ENCODE peak calls at places on chromosomes 5 and 9, in nine cellular contexts. One of them, this sample, is unnamed.

GRCh38 chr9:27524236-27524635 is at the start of gene IFNK:
- DNase-seq in NCI-H526 treated with DMSO at 0.1 percent for 48 hours: no peak
- DNase-seq in NCI-H1417: no peak
- DNase-seq in stimulated activated naive CD8-positive, alpha-beta T cell treated with anti-CD3 and anti-CD28 coated beads, Interleukin-15, amount 100 ng/mL, for 72 hours: no peak
- DNase-seq in fibroblast of pulmonary artery: no peak
- DNase-seq in right cardiac atrium: no peak
- DNase-seq in T-helper 1 cell: no peak
- DNase-seq in omental fat pad: no peak
- DNase-seq in stimulated activated CD4-positive, alpha-beta T cell treated with anti-CD3 and anti-CD28 coated beads, Interleukin-15, amount 100 ng/mL, for 1 hour: no peak
- DNase-seq in this sample: no peak

GRCh38 chr9:97695390-97695789 is 1.8 kb downstream of the XPA start:
- DNase-seq in stimulated activated naive CD8-positive, alpha-beta T cell treated with anti-CD3 and anti-CD28 coated beads, Interleukin-15, amount 100 ng/mL, for 72 hours: no peak
- DNase-seq in T-helper 1 cell: no peak
- DNase-seq in omental fat pad: no peak
- DNase-seq in fibroblast of pulmonary artery: no peak
- DNase-seq in NCI-H1417: no peak
- DNase-seq in NCI-H526 treated with DMSO at 0.1 percent for 48 hours: no peak
- DNase-seq in right cardiac atrium: no peak
- DNase-seq in stimulated activated CD4-positive, alpha-beta T cell treated with anti-CD3 and anti-CD28 coated beads, Interleukin-15, amount 100 ng/mL, for 1 hour: no peak
- DNase-seq in this sample: no peak

GRCh38 chr5:113059232-113059805 is 82.7 kb downstream of the DCP2 start:
- DNase-seq in stimulated activated CD4-positive, alpha-beta T cell treated with anti-CD3 and anti-CD28 coated beads, Interleukin-15, amount 100 ng/mL, for 1 hour: no peak
- DNase-seq in NCI-H526 treated with DMSO at 0.1 percent for 48 hours: no peak
- DNase-seq in NCI-H1417: peak; percentile 47
- DNase-seq in T-helper 1 cell: no peak
- DNase-seq in stimulated activated naive CD8-positive, alpha-beta T cell treated with anti-CD3 and anti-CD28 coated beads, Interleukin-15, amount 100 ng/mL, for 72 hours: no peak
- DNase-seq in omental fat pad: no peak
- DNase-seq in fibroblast of pulmonary artery: peak; percentile 74
- DNase-seq in right cardiac atrium: peak; percentile 85
- DNase-seq in this sample: peak; percentile 75

GRCh38 chr9:104885818-104886709 is 41.9 kb downstream of the ABCA1 start:
- DNase-seq in NCI-H1417: no peak
- DNase-seq in right cardiac atrium: no peak
- DNase-seq in stimulated activated CD4-positive, alpha-beta T cell treated with anti-CD3 and anti-CD28 coated beads, Interleukin-15, amount 100 ng/mL, for 1 hour: no peak
- DNase-seq in omental fat pad: no peak
- DNase-seq in NCI-H526 treated with DMSO at 0.1 percent for 48 hours: no peak
- DNase-seq in stimulated activated naive CD8-positive, alpha-beta T cell treated with anti-CD3 and anti-CD28 coated beads, Interleukin-15, amount 100 ng/mL, for 72 hours: no peak
- DNase-seq in T-helper 1 cell: no peak
- DNase-seq in fibroblast of pulmonary artery: no peak
- DNase-seq in this sample: no peak

GRCh38 chr5:39224196-39224754 is 4.9 kb upstream of the FYB1 start:
- DNase-seq in fibroblast of pulmonary artery: peak; percentile 36
- DNase-seq in NCI-H1417: no peak
- DNase-seq in stimulated activated naive CD8-positive, alpha-beta T cell treated with anti-CD3 and anti-CD28 coated beads, Interleukin-15, amount 100 ng/mL, for 72 hours: no peak
- DNase-seq in stimulated activated CD4-positive, alpha-beta T cell treated with anti-CD3 and anti-CD28 coated beads, Interleukin-15, amount 100 ng/mL, for 1 hour: no peak
- DNase-seq in T-helper 1 cell: no peak
- DNase-seq in omental fat pad: no peak
- DNase-seq in right cardiac atrium: peak; percentile 54
- DNase-seq in NCI-H526 treated with DMSO at 0.1 percent for 48 hours: peak; percentile 32
- DNase-seq in this sample: no peak

GRCh38 chr9:18605763-18606162 is 131.8 kb downstream of the ADAMTSL1 start:
- DNase-seq in fibroblast of pulmonary artery: peak; percentile 28
- DNase-seq in stimulated activated naive CD8-positive, alpha-beta T cell treated with anti-CD3 and anti-CD28 coated beads, Interleukin-15, amount 100 ng/mL, for 72 hours: no peak
- DNase-seq in NCI-H1417: no peak
- DNase-seq in NCI-H526 treated with DMSO at 0.1 percent for 48 hours: no peak
- DNase-seq in omental fat pad: no peak
- DNase-seq in T-helper 1 cell: no peak
- DNase-seq in stimulated activated CD4-positive, alpha-beta T cell treated with anti-CD3 and anti-CD28 coated beads, Interleukin-15, amount 100 ng/mL, for 1 hour: no peak
- DNase-seq in right cardiac atrium: peak; percentile 87
- DNase-seq in this sample: peak; percentile 44

GRCh38 chr5:169740435-169740834 is 103.4 kb downstream of the DOCK2 start:
- DNase-seq in right cardiac atrium: no peak
- DNase-seq in NCI-H1417: no peak
- DNase-seq in omental fat pad: no peak
- DNase-seq in stimulated activated naive CD8-positive, alpha-beta T cell treated with anti-CD3 and anti-CD28 coated beads, Interleukin-15, amount 100 ng/mL, for 72 hours: no peak
- DNase-seq in fibroblast of pulmonary artery: no peak
- DNase-seq in stimulated activated CD4-positive, alpha-beta T cell treated with anti-CD3 and anti-CD28 coated beads, Interleukin-15, amount 100 ng/mL, for 1 hour: no peak
- DNase-seq in T-helper 1 cell: no peak
- DNase-seq in NCI-H526 treated with DMSO at 0.1 percent for 48 hours: no peak
- DNase-seq in this sample: no peak

GRCh38 chr5:174735498-174736350 is 11.3 kb downstream of the MSX2 start:
- DNase-seq in stimulated activated CD4-positive, alpha-beta T cell treated with anti-CD3 and anti-CD28 coated beads, Interleukin-15, amount 100 ng/mL, for 1 hour: no peak
- DNase-seq in NCI-H1417: no peak
- DNase-seq in stimulated activated naive CD8-positive, alpha-beta T cell treated with anti-CD3 and anti-CD28 coated beads, Interleukin-15, amount 100 ng/mL, for 72 hours: peak; percentile 13
- DNase-seq in right cardiac atrium: no peak
- DNase-seq in T-helper 1 cell: no peak
- DNase-seq in NCI-H526 treated with DMSO at 0.1 percent for 48 hours: peak; percentile 34
- DNase-seq in fibroblast of pulmonary artery: no peak
- DNase-seq in omental fat pad: no peak
- DNase-seq in this sample: no peak

GRCh38 chr9:121207371-121207940 is 5.8 kb upstream of the RAB14 start:
- DNase-seq in NCI-H526 treated with DMSO at 0.1 percent for 48 hours: no peak
- DNase-seq in fibroblast of pulmonary artery: no peak
- DNase-seq in NCI-H1417: no peak
- DNase-seq in stimulated activated naive CD8-positive, alpha-beta T cell treated with anti-CD3 and anti-CD28 coated beads, Interleukin-15, amount 100 ng/mL, for 72 hours: no peak
- DNase-seq in omental fat pad: no peak
- DNase-seq in right cardiac atrium: no peak
- DNase-seq in stimulated activated CD4-positive, alpha-beta T cell treated with anti-CD3 and anti-CD28 coated beads, Interleukin-15, amount 100 ng/mL, for 1 hour: no peak
- DNase-seq in T-helper 1 cell: no peak
- DNase-seq in this sample: no peak

GRCh38 chr5:132378580-132378979 is 9.1 kb downstream of the SLC22A5 start:
- DNase-seq in fibroblast of pulmonary artery: no peak
- DNase-seq in NCI-H1417: no peak
- DNase-seq in T-helper 1 cell: no peak
- DNase-seq in stimulated activated CD4-positive, alpha-beta T cell treated with anti-CD3 and anti-CD28 coated beads, Interleukin-15, amount 100 ng/mL, for 1 hour: no peak
- DNase-seq in omental fat pad: no peak
- DNase-seq in stimulated activated naive CD8-positive, alpha-beta T cell treated with anti-CD3 and anti-CD28 coated beads, Interleukin-15, amount 100 ng/mL, for 72 hours: no peak
- DNase-seq in NCI-H526 treated with DMSO at 0.1 percent for 48 hours: no peak
- DNase-seq in right cardiac atrium: no peak
- DNase-seq in this sample: no peak

GRCh38 chr5:18220631-18221030 is 586.4 kb downstream of the TAF11L14 start:
- DNase-seq in right cardiac atrium: no peak
- DNase-seq in stimulated activated naive CD8-positive, alpha-beta T cell treated with anti-CD3 and anti-CD28 coated beads, Interleukin-15, amount 100 ng/mL, for 72 hours: no peak
- DNase-seq in fibroblast of pulmonary artery: no peak
- DNase-seq in NCI-H526 treated with DMSO at 0.1 percent for 48 hours: no peak
- DNase-seq in omental fat pad: no peak
- DNase-seq in T-helper 1 cell: no peak
- DNase-seq in NCI-H1417: no peak
- DNase-seq in stimulated activated CD4-positive, alpha-beta T cell treated with anti-CD3 and anti-CD28 coated beads, Interleukin-15, amount 100 ng/mL, for 1 hour: no peak
- DNase-seq in this sample: no peak

GRCh38 chr5:76952795-76953536 is at the start of gene CRHBP:
- DNase-seq in stimulated activated CD4-positive, alpha-beta T cell treated with anti-CD3 and anti-CD28 coated beads, Interleukin-15, amount 100 ng/mL, for 1 hour: no peak
- DNase-seq in NCI-H526 treated with DMSO at 0.1 percent for 48 hours: no peak
- DNase-seq in stimulated activated naive CD8-positive, alpha-beta T cell treated with anti-CD3 and anti-CD28 coated beads, Interleukin-15, amount 100 ng/mL, for 72 hours: no peak
- DNase-seq in NCI-H1417: no peak
- DNase-seq in omental fat pad: no peak
- DNase-seq in T-helper 1 cell: no peak
- DNase-seq in right cardiac atrium: peak; percentile 12
- DNase-seq in fibroblast of pulmonary artery: no peak
- DNase-seq in this sample: no peak

GRCh38 chr5:148085934-148086333 is 22.2 kb downstream of the SPINK5 start:
- DNase-seq in NCI-H1417: no peak
- DNase-seq in right cardiac atrium: no peak
- DNase-seq in stimulated activated naive CD8-positive, alpha-beta T cell treated with anti-CD3 and anti-CD28 coated beads, Interleukin-15, amount 100 ng/mL, for 72 hours: no peak
- DNase-seq in NCI-H526 treated with DMSO at 0.1 percent for 48 hours: no peak
- DNase-seq in fibroblast of pulmonary artery: no peak
- DNase-seq in omental fat pad: no peak
- DNase-seq in T-helper 1 cell: no peak
- DNase-seq in stimulated activated CD4-positive, alpha-beta T cell treated with anti-CD3 and anti-CD28 coated beads, Interleukin-15, amount 100 ng/mL, for 1 hour: no peak
- DNase-seq in this sample: no peak

GRCh38 chr5:136021016-136021405 is 7.8 kb upstream of the TGFBI start:
- DNase-seq in fibroblast of pulmonary artery: no peak
- DNase-seq in T-helper 1 cell: no peak
- DNase-seq in NCI-H526 treated with DMSO at 0.1 percent for 48 hours: no peak
- DNase-seq in stimulated activated CD4-positive, alpha-beta T cell treated with anti-CD3 and anti-CD28 coated beads, Interleukin-15, amount 100 ng/mL, for 1 hour: no peak
- DNase-seq in right cardiac atrium: no peak
- DNase-seq in NCI-H1417: no peak
- DNase-seq in stimulated activated naive CD8-positive, alpha-beta T cell treated with anti-CD3 and anti-CD28 coated beads, Interleukin-15, amount 100 ng/mL, for 72 hours: no peak
- DNase-seq in omental fat pad: no peak
- DNase-seq in this sample: no peak

GRCh38 chr9:100084734-100085133 is 14.1 kb downstream of the ERP44 start:
- DNase-seq in stimulated activated naive CD8-positive, alpha-beta T cell treated with anti-CD3 and anti-CD28 coated beads, Interleukin-15, amount 100 ng/mL, for 72 hours: no peak
- DNase-seq in T-helper 1 cell: no peak
- DNase-seq in fibroblast of pulmonary artery: no peak
- DNase-seq in omental fat pad: no peak
- DNase-seq in NCI-H526 treated with DMSO at 0.1 percent for 48 hours: no peak
- DNase-seq in right cardiac atrium: no peak
- DNase-seq in stimulated activated CD4-positive, alpha-beta T cell treated with anti-CD3 and anti-CD28 coated beads, Interleukin-15, amount 100 ng/mL, for 1 hour: no peak
- DNase-seq in NCI-H1417: no peak
- DNase-seq in this sample: no peak

GRCh38 chr9:134365791-134366222 is 39.6 kb downstream of the RXRA start:
- DNase-seq in right cardiac atrium: peak; percentile 88
- DNase-seq in NCI-H526 treated with DMSO at 0.1 percent for 48 hours: no peak
- DNase-seq in T-helper 1 cell: no peak
- DNase-seq in stimulated activated naive CD8-positive, alpha-beta T cell treated with anti-CD3 and anti-CD28 coated beads, Interleukin-15, amount 100 ng/mL, for 72 hours: no peak
- DNase-seq in NCI-H1417: peak; percentile 71
- DNase-seq in stimulated activated CD4-positive, alpha-beta T cell treated with anti-CD3 and anti-CD28 coated beads, Interleukin-15, amount 100 ng/mL, for 1 hour: no peak
- DNase-seq in omental fat pad: no peak
- DNase-seq in fibroblast of pulmonary artery: peak; percentile 18
- DNase-seq in this sample: peak; percentile 86

GRCh38 chr9:116404228-116404627 is 250.6 kb downstream of the PAPPA start:
- DNase-seq in omental fat pad: no peak
- DNase-seq in NCI-H526 treated with DMSO at 0.1 percent for 48 hours: no peak
- DNase-seq in fibroblast of pulmonary artery: no peak
- DNase-seq in stimulated activated naive CD8-positive, alpha-beta T cell treated with anti-CD3 and anti-CD28 coated beads, Interleukin-15, amount 100 ng/mL, for 72 hours: no peak
- DNase-seq in T-helper 1 cell: no peak
- DNase-seq in NCI-H1417: no peak
- DNase-seq in right cardiac atrium: no peak
- DNase-seq in stimulated activated CD4-positive, alpha-beta T cell treated with anti-CD3 and anti-CD28 coated beads, Interleukin-15, amount 100 ng/mL, for 1 hour: no peak
- DNase-seq in this sample: no peak

GRCh38 chr9:13295556-13295955 is 16.1 kb upstream of the MPDZ start:
- DNase-seq in NCI-H526 treated with DMSO at 0.1 percent for 48 hours: no peak
- DNase-seq in T-helper 1 cell: no peak
- DNase-seq in right cardiac atrium: no peak
- DNase-seq in stimulated activated CD4-positive, alpha-beta T cell treated with anti-CD3 and anti-CD28 coated beads, Interleukin-15, amount 100 ng/mL, for 1 hour: no peak
- DNase-seq in fibroblast of pulmonary artery: no peak
- DNase-seq in NCI-H1417: no peak
- DNase-seq in omental fat pad: no peak
- DNase-seq in stimulated activated naive CD8-positive, alpha-beta T cell treated with anti-CD3 and anti-CD28 coated beads, Interleukin-15, amount 100 ng/mL, for 72 hours: no peak
- DNase-seq in this sample: no peak

GRCh38 chr9:106503759-106504158 is 359.2 kb upstream of the ZNF462 start:
- DNase-seq in omental fat pad: no peak
- DNase-seq in NCI-H1417: no peak
- DNase-seq in NCI-H526 treated with DMSO at 0.1 percent for 48 hours: no peak
- DNase-seq in fibroblast of pulmonary artery: no peak
- DNase-seq in right cardiac atrium: no peak
- DNase-seq in stimulated activated naive CD8-positive, alpha-beta T cell treated with anti-CD3 and anti-CD28 coated beads, Interleukin-15, amount 100 ng/mL, for 72 hours: no peak
- DNase-seq in T-helper 1 cell: no peak
- DNase-seq in stimulated activated CD4-positive, alpha-beta T cell treated with anti-CD3 and anti-CD28 coated beads, Interleukin-15, amount 100 ng/mL, for 1 hour: no peak
- DNase-seq in this sample: no peak

GRCh38 chr5:72600401-72600981 is 93.3 kb upstream of the ZNF366 start:
- DNase-seq in omental fat pad: no peak
- DNase-seq in fibroblast of pulmonary artery: peak; percentile 81
- DNase-seq in right cardiac atrium: no peak
- DNase-seq in T-helper 1 cell: no peak
- DNase-seq in stimulated activated CD4-positive, alpha-beta T cell treated with anti-CD3 and anti-CD28 coated beads, Interleukin-15, amount 100 ng/mL, for 1 hour: no peak
- DNase-seq in stimulated activated naive CD8-positive, alpha-beta T cell treated with anti-CD3 and anti-CD28 coated beads, Interleukin-15, amount 100 ng/mL, for 72 hours: no peak
- DNase-seq in NCI-H1417: no peak
- DNase-seq in NCI-H526 treated with DMSO at 0.1 percent for 48 hours: no peak
- DNase-seq in this sample: no peak

GRCh38 chr5:135467051-135467625 is 15.0 kb upstream of the TIFAB start:
- DNase-seq in stimulated activated naive CD8-positive, alpha-beta T cell treated with anti-CD3 and anti-CD28 coated beads, Interleukin-15, amount 100 ng/mL, for 72 hours: no peak
- DNase-seq in NCI-H1417: no peak
- DNase-seq in omental fat pad: no peak
- DNase-seq in T-helper 1 cell: no peak
- DNase-seq in NCI-H526 treated with DMSO at 0.1 percent for 48 hours: no peak
- DNase-seq in fibroblast of pulmonary artery: no peak
- DNase-seq in stimulated activated CD4-positive, alpha-beta T cell treated with anti-CD3 and anti-CD28 coated beads, Interleukin-15, amount 100 ng/mL, for 1 hour: no peak
- DNase-seq in right cardiac atrium: no peak
- DNase-seq in this sample: no peak

GRCh38 chr5:100780376-100780870 is 122.7 kb downstream of the ST8SIA4 start:
- DNase-seq in T-helper 1 cell: no peak
- DNase-seq in stimulated activated CD4-positive, alpha-beta T cell treated with anti-CD3 and anti-CD28 coated beads, Interleukin-15, amount 100 ng/mL, for 1 hour: no peak
- DNase-seq in NCI-H1417: no peak
- DNase-seq in stimulated activated naive CD8-positive, alpha-beta T cell treated with anti-CD3 and anti-CD28 coated beads, Interleukin-15, amount 100 ng/mL, for 72 hours: no peak
- DNase-seq in right cardiac atrium: no peak
- DNase-seq in fibroblast of pulmonary artery: no peak
- DNase-seq in NCI-H526 treated with DMSO at 0.1 percent for 48 hours: no peak
- DNase-seq in omental fat pad: no peak
- DNase-seq in this sample: no peak

GRCh38 chr5:40672440-40672839 is 7.3 kb upstream of the PTGER4 start:
- DNase-seq in omental fat pad: no peak
- DNase-seq in NCI-H526 treated with DMSO at 0.1 percent for 48 hours: no peak
- DNase-seq in NCI-H1417: no peak
- DNase-seq in fibroblast of pulmonary artery: no peak
- DNase-seq in T-helper 1 cell: no peak
- DNase-seq in stimulated activated naive CD8-positive, alpha-beta T cell treated with anti-CD3 and anti-CD28 coated beads, Interleukin-15, amount 100 ng/mL, for 72 hours: no peak
- DNase-seq in right cardiac atrium: no peak
- DNase-seq in stimulated activated CD4-positive, alpha-beta T cell treated with anti-CD3 and anti-CD28 coated beads, Interleukin-15, amount 100 ng/mL, for 1 hour: no peak
- DNase-seq in this sample: no peak

GRCh38 chr9:122370869-122371467 is at the start of gene PTGS1:
- DNase-seq in T-helper 1 cell: no peak
- DNase-seq in stimulated activated CD4-positive, alpha-beta T cell treated with anti-CD3 and anti-CD28 coated beads, Interleukin-15, amount 100 ng/mL, for 1 hour: no peak
- DNase-seq in omental fat pad: no peak
- DNase-seq in fibroblast of pulmonary artery: peak; percentile 54
- DNase-seq in NCI-H526 treated with DMSO at 0.1 percent for 48 hours: peak; percentile 20
- DNase-seq in stimulated activated naive CD8-positive, alpha-beta T cell treated with anti-CD3 and anti-CD28 coated beads, Interleukin-15, amount 100 ng/mL, for 72 hours: no peak
- DNase-seq in right cardiac atrium: peak; percentile 85
- DNase-seq in NCI-H1417: peak; percentile 47
- DNase-seq in this sample: peak; percentile 72

GRCh38 chr9:114677418-114677817 is 4.6 kb downstream of the TEX48 start:
- DNase-seq in T-helper 1 cell: no peak
- DNase-seq in stimulated activated CD4-positive, alpha-beta T cell treated with anti-CD3 and anti-CD28 coated beads, Interleukin-15, amount 100 ng/mL, for 1 hour: no peak
- DNase-seq in omental fat pad: peak; percentile 59
- DNase-seq in right cardiac atrium: no peak
- DNase-seq in stimulated activated naive CD8-positive, alpha-beta T cell treated with anti-CD3 and anti-CD28 coated beads, Interleukin-15, amount 100 ng/mL, for 72 hours: no peak
- DNase-seq in fibroblast of pulmonary artery: peak; percentile 99
- DNase-seq in NCI-H1417: peak; percentile 55
- DNase-seq in NCI-H526 treated with DMSO at 0.1 percent for 48 hours: no peak
- DNase-seq in this sample: no peak

GRCh38 chr9:88191451-88191850 is 53.2 kb upstream of the SPATA31C2 start:
- DNase-seq in right cardiac atrium: no peak
- DNase-seq in fibroblast of pulmonary artery: no peak
- DNase-seq in NCI-H526 treated with DMSO at 0.1 percent for 48 hours: no peak
- DNase-seq in omental fat pad: no peak
- DNase-seq in T-helper 1 cell: no peak
- DNase-seq in stimulated activated naive CD8-positive, alpha-beta T cell treated with anti-CD3 and anti-CD28 coated beads, Interleukin-15, amount 100 ng/mL, for 72 hours: no peak
- DNase-seq in stimulated activated CD4-positive, alpha-beta T cell treated with anti-CD3 and anti-CD28 coated beads, Interleukin-15, amount 100 ng/mL, for 1 hour: no peak
- DNase-seq in NCI-H1417: no peak
- DNase-seq in this sample: no peak

GRCh38 chr5:57113486-57113885 is 60.4 kb upstream of the GPBP1 start:
- DNase-seq in NCI-H526 treated with DMSO at 0.1 percent for 48 hours: no peak
- DNase-seq in T-helper 1 cell: no peak
- DNase-seq in stimulated activated CD4-positive, alpha-beta T cell treated with anti-CD3 and anti-CD28 coated beads, Interleukin-15, amount 100 ng/mL, for 1 hour: no peak
- DNase-seq in NCI-H1417: no peak
- DNase-seq in omental fat pad: no peak
- DNase-seq in stimulated activated naive CD8-positive, alpha-beta T cell treated with anti-CD3 and anti-CD28 coated beads, Interleukin-15, amount 100 ng/mL, for 72 hours: no peak
- DNase-seq in fibroblast of pulmonary artery: no peak
- DNase-seq in right cardiac atrium: no peak
- DNase-seq in this sample: no peak

GRCh38 chr5:54881286-54882005 is 103.9 kb downstream of the ESM1 start:
- DNase-seq in NCI-H526 treated with DMSO at 0.1 percent for 48 hours: no peak
- DNase-seq in stimulated activated naive CD8-positive, alpha-beta T cell treated with anti-CD3 and anti-CD28 coated beads, Interleukin-15, amount 100 ng/mL, for 72 hours: peak; percentile 66
- DNase-seq in omental fat pad: no peak
- DNase-seq in right cardiac atrium: no peak
- DNase-seq in stimulated activated CD4-positive, alpha-beta T cell treated with anti-CD3 and anti-CD28 coated beads, Interleukin-15, amount 100 ng/mL, for 1 hour: no peak
- DNase-seq in T-helper 1 cell: no peak
- DNase-seq in NCI-H1417: no peak
- DNase-seq in fibroblast of pulmonary artery: no peak
- DNase-seq in this sample: no peak

GRCh38 chr5:95644351-95645042 is 2.1 kb upstream of the RFESD start:
- DNase-seq in right cardiac atrium: no peak
- DNase-seq in NCI-H526 treated with DMSO at 0.1 percent for 48 hours: peak; percentile 31
- DNase-seq in fibroblast of pulmonary artery: peak; percentile 76
- DNase-seq in NCI-H1417: peak; percentile 26
- DNase-seq in omental fat pad: no peak
- DNase-seq in stimulated activated naive CD8-positive, alpha-beta T cell treated with anti-CD3 and anti-CD28 coated beads, Interleukin-15, amount 100 ng/mL, for 72 hours: peak; percentile 55
- DNase-seq in stimulated activated CD4-positive, alpha-beta T cell treated with anti-CD3 and anti-CD28 coated beads, Interleukin-15, amount 100 ng/mL, for 1 hour: no peak
- DNase-seq in T-helper 1 cell: peak; percentile 21
- DNase-seq in this sample: peak; percentile 29

GRCh38 chr5:2492476-2492875 is 259.0 kb downstream of the IRX2 start:
- DNase-seq in NCI-H1417: no peak
- DNase-seq in stimulated activated CD4-positive, alpha-beta T cell treated with anti-CD3 and anti-CD28 coated beads, Interleukin-15, amount 100 ng/mL, for 1 hour: no peak
- DNase-seq in NCI-H526 treated with DMSO at 0.1 percent for 48 hours: no peak
- DNase-seq in stimulated activated naive CD8-positive, alpha-beta T cell treated with anti-CD3 and anti-CD28 coated beads, Interleukin-15, amount 100 ng/mL, for 72 hours: no peak
- DNase-seq in T-helper 1 cell: no peak
- DNase-seq in omental fat pad: no peak
- DNase-seq in right cardiac atrium: no peak
- DNase-seq in fibroblast of pulmonary artery: no peak
- DNase-seq in this sample: no peak

GRCh38 chr9:107005201-107005600 is 142.2 kb downstream of the ZNF462 start:
- DNase-seq in right cardiac atrium: no peak
- DNase-seq in stimulated activated naive CD8-positive, alpha-beta T cell treated with anti-CD3 and anti-CD28 coated beads, Interleukin-15, amount 100 ng/mL, for 72 hours: no peak
- DNase-seq in stimulated activated CD4-positive, alpha-beta T cell treated with anti-CD3 and anti-CD28 coated beads, Interleukin-15, amount 100 ng/mL, for 1 hour: no peak
- DNase-seq in NCI-H526 treated with DMSO at 0.1 percent for 48 hours: no peak
- DNase-seq in T-helper 1 cell: no peak
- DNase-seq in omental fat pad: no peak
- DNase-seq in NCI-H1417: no peak
- DNase-seq in fibroblast of pulmonary artery: no peak
- DNase-seq in this sample: no peak